ENCODE peak calls at places on chromosomes 4 and X, in four cellular contexts. U is HCT116, W is GM12878, J is K562. P is an unnamed sample.

GRCh38 chr4:118373614-118374255 is 20.9 kb upstream of the PRSS12 start:
- DNase-seq in W (no peak), J (no peak), U (no peak), P (no peak)

GRCh38 chr4:6506616-6507140 is 34.3 kb upstream of the PPP2R2C start:
- DNase-seq in U (no peak), W (no peak), J (no peak), P (no peak)

GRCh38 chrX:103845165-103845653 is 13.2 kb upstream of the RAB9B start:
- DNase-seq in W (peak; percentile 33), J (peak; percentile 39), U (peak; percentile 38), P (peak; percentile 29)

GRCh38 chr4:15562114-15562513 is 92.4 kb downstream of the CC2D2A start:
- DNase-seq in J (no peak), W (no peak), U (no peak), P (no peak)

GRCh38 chr4:6217716-6218381 is 17.5 kb upstream of the JAKMIP1 start:
- DNase-seq in J (no peak), U (no peak), W (peak; percentile 45), P (no peak)

GRCh38 chrX:149572743-149573142 is 14.5 kb downstream of the MAGEA9B start:
- DNase-seq in W (no peak), U (no peak), J (peak; percentile 31), P (no peak)

GRCh38 chr4:184396570-184397515 is 77.5 kb downstream of the IRF2 start:
- DNase-seq in W (no peak), U (no peak), J (no peak), P (no peak)

GRCh38 chrX:19947612-19948011 is 43.2 kb downstream of the BCLAF3 start:
- DNase-seq in U (no peak), W (no peak), J (no peak), P (no peak)

GRCh38 chr4:55742655-55743191 is 76.9 kb upstream of the EXOC1L start:
- DNase-seq in U (no peak), W (no peak), J (peak; percentile 29), P (no peak)

GRCh38 chrX:110045421-110045820 is 42.5 kb downstream of the TMEM164 start:
- DNase-seq in J (no peak), U (no peak), W (no peak), P (no peak)

GRCh38 chr4:26248647-26249046 is 72.2 kb upstream of the RBPJ start:
- DNase-seq in J (no peak), U (no peak), W (no peak), P (no peak)

GRCh38 chr4:101791189-101791572 is 651 bp downstream of the BANK1 start:
- DNase-seq in W (no peak), J (no peak), U (peak; percentile 52), P (no peak)

GRCh38 chr4:153809307-153809706 is 20.4 kb upstream of the SFRP2 start:
- DNase-seq in W (peak; percentile 17), J (no peak), U (no peak), P (no peak)

GRCh38 chr4:70994387-70995099 is 1.1 kb downstream of the DCK start:
- DNase-seq in J (no peak), U (no peak), W (no peak), P (no peak)

GRCh38 chr4:169133932-169134331 is 123.9 kb upstream of the CBR4 start:
- DNase-seq in W (no peak), J (no peak), U (no peak), P (no peak)

GRCh38 chrX:70033348-70033747 is 16.4 kb downstream of the AWAT2 start:
- DNase-seq in J (peak; percentile 58), W (no peak), U (peak; percentile 12), P (peak; percentile 69)

GRCh38 chrX:84078991-84079390 is 109.0 kb downstream of the RPS6KA6 start:
- DNase-seq in W (no peak), J (no peak), U (no peak), P (no peak)

GRCh38 chr4:13522282-13523104 is 21.8 kb downstream of the NKX3-2 start:
- DNase-seq in J (no peak), W (no peak), U (no peak), P (no peak)

GRCh38 chr4:38696697-38697096 is 32.7 kb downstream of the KLF3 start:
- DNase-seq in U (no peak), J (no peak), W (no peak), P (no peak)

GRCh38 chrX:107675823-107676555 is 47.7 kb downstream of the PRPS1 start:
- DNase-seq in U (no peak), W (no peak), J (no peak), P (no peak)

GRCh38 chr4:39533541-39533940 is 6.3 kb upstream of the UGDH start:
- DNase-seq in U (no peak), J (no peak), W (no peak), P (no peak)

GRCh38 chr4:2931765-2932560 is 31.2 kb downstream of the NOP14 start:
- DNase-seq in J (no peak), W (peak; percentile 55), U (no peak), P (no peak)

GRCh38 chrX:8037593-8038348 is 110.6 kb upstream of the PNPLA4 start:
- DNase-seq in J (no peak), W (no peak), U (no peak), P (no peak)

GRCh38 chrX:71222929-71223328 is at the start of gene GJB1:
- DNase-seq in W (no peak), U (no peak), J (no peak), P (no peak)

GRCh38 chr4:7206385-7206784 is 14.0 kb downstream of the SORCS2 start:
- DNase-seq in J (peak; percentile 38), U (no peak), W (no peak), P (no peak)

GRCh38 chrX:150781711-150782110 is 88.5 kb downstream of the MTMR1 start:
- DNase-seq in U (no peak), J (no peak), W (no peak), P (no peak)

GRCh38 chrX:120769576-120770341 is 105.9 kb downstream of the CT47B1 start:
- DNase-seq in J (no peak), W (no peak), U (peak; percentile 16), P (no peak)

GRCh38 chr4:139975830-139976272 is 178.1 kb downstream of the MAML3 start:
- DNase-seq in U (no peak), J (no peak), W (no peak), P (no peak)

GRCh38 chr4:79528241-79528706 is 120.2 kb upstream of the GK2 start:
- DNase-seq in W (no peak), J (no peak), U (no peak), P (no peak)

GRCh38 chr4:23613782-23614181 is 276.1 kb downstream of the PPARGC1A start:
- DNase-seq in U (no peak), J (no peak), W (no peak), P (no peak)

GRCh38 chr4:81109356-81109755 is 78.8 kb downstream of the BMP3 start:
- DNase-seq in W (no peak), U (no peak), J (no peak), P (no peak)
- TF ChIP-seq EGR1 in W (no peak), U (no peak), J (no peak), P (no peak)

GRCh38 chrX:37367946-37368345 is 18.8 kb downstream of the PRRG1 start:
- DNase-seq in J (no peak), W (no peak), U (no peak), P (no peak)
- TF ChIP-seq EGR1 in J (no peak), W (no peak), U (no peak), P (no peak)

DNA sequence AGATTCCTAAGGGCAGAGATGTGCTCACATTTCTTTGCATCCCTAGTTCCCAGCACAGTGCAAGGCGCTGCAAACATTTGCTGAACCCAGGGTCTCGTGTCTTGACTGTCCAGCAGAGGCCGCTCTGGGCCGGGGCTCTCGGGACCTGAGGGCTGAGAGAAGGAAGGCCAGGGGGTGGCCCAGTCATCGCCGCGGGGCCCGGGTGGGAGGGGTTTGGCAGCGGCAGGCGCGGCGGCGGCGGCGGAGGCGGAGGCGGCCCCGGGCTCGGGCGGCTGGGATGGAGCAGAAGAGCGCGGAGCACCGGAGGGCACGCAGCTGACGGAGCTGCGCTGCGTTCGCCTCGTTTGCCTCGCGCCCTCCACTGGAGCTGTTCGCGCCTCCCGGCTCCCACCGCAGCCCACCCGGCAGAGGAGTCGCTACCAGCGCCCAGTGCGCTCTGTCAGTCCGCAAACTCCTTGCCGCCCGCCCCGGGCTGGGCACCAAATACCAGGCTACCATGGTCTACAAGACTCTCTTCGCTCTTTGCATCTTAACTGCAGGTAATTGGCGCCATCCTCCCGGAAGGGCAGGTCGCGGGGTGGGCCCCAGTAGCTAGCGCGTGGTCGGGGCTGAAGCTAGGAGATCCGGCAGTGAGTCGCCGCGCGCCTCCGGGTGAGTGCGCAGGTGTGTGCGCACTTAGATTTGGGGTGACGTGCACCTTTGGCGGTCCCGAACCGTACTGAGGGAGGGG is at the start of gene PARM1:
- DNase-seq in W (no peak), J (peak; percentile 66), U (peak; percentile 81), P (peak; percentile 94)
- TF ChIP-seq EGR1 in W (peak; percentile 67), J (no peak), U (peak; percentile 54), P (no peak)

DNA sequence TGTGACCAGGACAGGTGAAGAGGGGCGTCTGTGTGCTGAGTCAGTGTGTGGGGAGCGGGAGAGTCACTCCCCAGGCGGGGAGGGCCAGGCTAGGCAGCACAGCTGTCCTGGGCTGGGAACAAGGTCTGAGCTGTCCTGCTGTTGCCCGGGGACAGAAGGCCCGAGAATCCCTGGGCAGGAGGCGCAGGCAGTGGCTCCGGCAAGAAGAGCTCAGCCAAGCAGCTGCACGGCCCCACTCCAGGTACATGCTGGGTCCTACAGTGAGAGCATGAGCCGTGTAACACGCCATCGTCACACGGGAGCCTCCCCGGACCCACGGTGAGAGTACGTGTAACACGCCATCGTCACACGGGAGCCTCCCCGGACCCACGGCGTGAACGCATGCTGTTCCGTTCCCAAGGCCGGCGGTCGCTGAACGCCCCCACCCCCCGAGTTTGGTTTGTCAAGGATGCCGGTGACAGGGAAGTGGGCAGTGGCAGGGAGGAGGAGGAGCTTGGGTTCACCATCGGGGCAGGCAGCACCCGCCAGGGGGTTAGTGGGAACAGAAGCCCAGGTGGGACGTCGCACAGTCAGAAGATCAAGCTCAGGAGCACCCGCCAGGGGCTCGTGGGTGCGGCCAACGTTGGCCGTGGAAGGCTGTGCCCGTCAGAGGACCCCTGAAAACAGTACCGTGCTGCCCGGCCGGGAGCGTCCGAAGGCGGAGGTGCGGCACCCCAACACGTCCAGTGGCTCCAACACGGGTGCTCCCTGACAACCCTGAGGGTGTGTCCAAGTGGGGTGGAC is 15.6 kb downstream of the PPP2R3B start:
- DNase-seq in J (no peak), U (no peak), W (no peak), P (no peak)
- TF ChIP-seq EGR1 in J (no peak), U (no peak), W (no peak), P (no peak)

GRCh38 chr4:47040828-47041227 is 9.5 kb downstream of the GABRB1 start:
- DNase-seq in J (no peak), U (no peak), W (no peak), P (no peak)
- TF ChIP-seq EGR1 in J (no peak), U (no peak), W (no peak), P (no peak)

GRCh38 chrX:78357342-78358055 is 30.1 kb upstream of the CYSLTR1 start:
- DNase-seq in W (no peak), J (no peak), U (no peak), P (no peak)
- TF ChIP-seq EGR1 in W (no peak), J (no peak), U (no peak), P (no peak)

GRCh38 chrX:134172588-134173259 is 64.3 kb upstream of the CCDC160 start:
- DNase-seq in W (no peak), U (no peak), J (no peak), P (no peak)
- TF ChIP-seq EGR1 in W (no peak), U (no peak), J (no peak), P (no peak)

DNA sequence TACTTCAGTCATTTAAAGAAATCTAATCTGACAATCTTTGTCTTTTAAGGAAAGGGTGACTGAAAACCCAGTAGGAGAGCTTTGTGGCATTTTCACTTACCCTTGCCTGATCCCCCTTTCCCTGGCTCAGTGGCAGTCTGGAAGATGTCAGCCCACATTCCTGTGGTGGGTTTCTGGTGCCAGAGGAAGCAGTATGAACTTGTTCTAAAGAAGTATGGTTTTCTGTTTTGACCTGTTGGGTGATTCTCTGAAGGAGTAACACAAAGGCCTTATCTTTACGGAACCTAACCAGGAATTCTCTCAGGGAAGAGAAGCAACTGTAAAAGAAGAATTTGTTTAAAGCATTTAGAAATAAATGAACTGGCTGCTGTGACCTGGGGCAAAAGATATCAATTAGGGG is 41.9 kb downstream of the BMP15 start:
- DNase-seq in J (no peak), W (no peak), U (no peak), P (no peak)
- TF ChIP-seq EGR1 in J (no peak), W (no peak), U (no peak), P (no peak)

P was measured in H1.